ENCODE peak calls at places on chromosomes 7 and 10, in ten cellular contexts. X, C, K, H, Q, O, P, S, T and R are unnamed samples.

GRCh38 chr7:918441-919113 is 35.9 kb downstream of the ADAP1 start:
- DNase-seq in X (no peak), C (no peak), K (peak), H (no peak), Q (no peak), O (no peak), P (no peak), S (no peak), T (no peak), R (no peak)

GRCh38 chr10:76558996-76559888 is 1078.4 kb downstream of the KCNMA1 start:
- DNase-seq in X (no peak), C (no peak), K (no peak), H (peak), Q (no peak), O (no peak), P (no peak), S (no peak), T (no peak), R (peak)

GRCh38 chr10:11225935-11226334 is 208.3 kb downstream of the CELF2 start:
- DNase-seq in X (peak), C (peak), K (no peak), H (peak), Q (no peak), O (no peak), P (peak), S (no peak), T (no peak), R (no peak)

GRCh38 chr7:155741805-155742204 is 70.5 kb downstream of the SHH start:
- DNase-seq in X (no peak), C (no peak), K (no peak), H (no peak), Q (no peak), O (no peak), P (no peak), S (no peak), T (no peak), R (no peak)

GRCh38 chr7:130096243-130096827 is 26.0 kb downstream of the KLHDC10 start:
- DNase-seq in X (no peak), C (no peak), K (no peak), H (no peak), Q (peak), O (no peak), P (no peak), S (no peak), T (no peak), R (no peak)

GRCh38 chr7:68730871-68731403 is 867.3 kb upstream of the AUTS2 start:
- DNase-seq in X (no peak), C (no peak), K (no peak), H (no peak), Q (peak), O (no peak), P (no peak), S (no peak), T (no peak), R (no peak)

GRCh38 chr10:20091698-20092097 is 275.5 kb downstream of the PLXDC2 start:
- DNase-seq in X (no peak), C (no peak), K (no peak), H (no peak), Q (no peak), O (no peak), P (no peak), S (no peak), T (no peak), R (no peak)

GRCh38 chr7:107614425-107614824 is 34.4 kb downstream of the BCAP29 start:
- DNase-seq in X (no peak), C (no peak), K (no peak), H (peak), Q (peak), O (no peak), P (no peak), S (no peak), T (no peak), R (peak)

GRCh38 chr7:3112499-3113134 is 69.0 kb upstream of the CARD11 start:
- DNase-seq in X (no peak), C (no peak), K (no peak), H (no peak), Q (peak), O (peak), P (peak), S (peak), T (no peak), R (no peak)

GRCh38 chr10:97358349-97358748 is 23.8 kb upstream of the FRAT2 start:
- DNase-seq in X (no peak), C (no peak), K (no peak), H (no peak), Q (no peak), O (no peak), P (no peak), S (no peak), T (no peak), R (no peak)

GRCh38 chr7:1819258-1819841 is 149.3 kb downstream of the ELFN1 start:
- DNase-seq in X (no peak), C (no peak), K (no peak), H (no peak), Q (no peak), O (no peak), P (no peak), S (no peak), T (no peak), R (no peak)

GRCh38 chr10:4867520-4868356 is 41.7 kb downstream of the AKR1E2 start:
- DNase-seq in X (no peak), C (no peak), K (no peak), H (peak), Q (no peak), O (no peak), P (no peak), S (no peak), T (no peak), R (no peak)

GRCh38 chr7:517848-518629 is 1.6 kb downstream of the PDGFA start:
- DNase-seq in X (no peak), C (no peak), K (peak), H (peak), Q (no peak), O (no peak), P (no peak), S (no peak), T (peak), R (peak)

GRCh38 chr10:89369142-89370105 is 8.4 kb upstream of the IFIT1B start:
- DNase-seq in X (no peak), C (no peak), K (peak), H (peak), Q (peak), O (no peak), P (no peak), S (no peak), T (no peak), R (peak)

GRCh38 chr7:99331002-99331401 is 5.3 kb downstream of the ARPC1A start:
- DNase-seq in X (no peak), C (no peak), K (no peak), H (peak), Q (no peak), O (no peak), P (no peak), S (no peak), T (no peak), R (no peak)

GRCh38 chr10:43228783-43229207 is 38.1 kb downstream of the RASGEF1A start:
- DNase-seq in X (no peak), C (no peak), K (peak), H (no peak), Q (no peak), O (no peak), P (no peak), S (no peak), T (no peak), R (no peak)

GRCh38 chr10:70060389-70060788 is 7.7 kb downstream of the MACROH2A2 start:
- DNase-seq in X (no peak), C (no peak), K (no peak), H (no peak), Q (no peak), O (no peak), P (no peak), S (no peak), T (no peak), R (no peak)

GRCh38 chr10:103823706-103824272 is 31.6 kb downstream of the SH3PXD2A start:
- DNase-seq in X (no peak), C (no peak), K (no peak), H (no peak), Q (no peak), O (no peak), P (no peak), S (no peak), T (no peak), R (no peak)

GRCh38 chr10:32367793-32368453 is 21.0 kb upstream of the EPC1 start:
- DNase-seq in X (peak), C (peak), K (peak), H (peak), Q (peak), O (peak), P (peak), S (peak), T (no peak), R (peak)

GRCh38 chr10:85601526-85601925 is 765.1 kb downstream of the GRID1 start:
- DNase-seq in X (no peak), C (no peak), K (no peak), H (no peak), Q (no peak), O (no peak), P (no peak), S (no peak), T (no peak), R (no peak)

GRCh38 chr7:8443871-8444756 is 10.7 kb downstream of the NXPH1 start:
- DNase-seq in X (no peak), C (no peak), K (peak), H (peak), Q (no peak), O (no peak), P (no peak), S (no peak), T (no peak), R (no peak)

GRCh38 chr7:37964196-37964595 is 43.8 kb downstream of the EPDR1 start:
- DNase-seq in X (no peak), C (no peak), K (no peak), H (no peak), Q (no peak), O (no peak), P (no peak), S (no peak), T (no peak), R (no peak)

GRCh38 chr10:15237351-15237750 is 68.9 kb upstream of the NMT2 start:
- DNase-seq in X (no peak), C (no peak), K (peak), H (peak), Q (no peak), O (no peak), P (no peak), S (no peak), T (no peak), R (peak)

GRCh38 chr7:16740623-16740953 is 13.0 kb upstream of the TSPAN13 start:
- DNase-seq in X (no peak), C (no peak), K (no peak), H (no peak), Q (no peak), O (no peak), P (no peak), S (no peak), T (no peak), R (no peak)

GRCh38 chr7:28487487-28487886 is 75.2 kb downstream of the CREB5 start:
- DNase-seq in X (no peak), C (no peak), K (no peak), H (no peak), Q (no peak), O (no peak), P (no peak), S (no peak), T (no peak), R (no peak)

GRCh38 chr7:80018941-80019808 is 115.5 kb upstream of the GNAI1 start:
- DNase-seq in X (peak), C (no peak), K (peak), H (peak), Q (peak), O (peak), P (no peak), S (no peak), T (peak), R (peak)

GRCh38 chr7:82701941-82702340 is 258.4 kb upstream of the CACNA2D1 start:
- DNase-seq in X (no peak), C (no peak), K (no peak), H (peak), Q (no peak), O (no peak), P (no peak), S (no peak), T (no peak), R (peak)

GRCh38 chr7:88465586-88465985 is 158.9 kb upstream of the STEAP4 start:
- DNase-seq in X (no peak), C (no peak), K (no peak), H (peak), Q (no peak), O (no peak), P (no peak), S (no peak), T (no peak), R (no peak)

GRCh38 chr7:95899919-95900513 is 127.7 kb downstream of the DYNC1I1 start:
- DNase-seq in X (no peak), C (no peak), K (no peak), H (no peak), Q (no peak), O (no peak), P (no peak), S (no peak), T (no peak), R (no peak)

GRCh38 chr10:46092523-46093195 is 46.6 kb upstream of the MSMB start:
- DNase-seq in X (no peak), C (no peak), K (no peak), H (no peak), Q (no peak), O (no peak), P (peak), S (no peak), T (no peak), R (no peak)

GRCh38 chr7:22611758-22612079 is 111.7 kb upstream of the STEAP1B start:
- DNase-seq in X (no peak), C (no peak), K (no peak), H (no peak), Q (no peak), O (no peak), P (no peak), S (no peak), T (no peak), R (no peak)

GRCh38 chr10:110175406-110175805 is 32.0 kb upstream of the MXI1 start:
- DNase-seq in X (no peak), C (no peak), K (no peak), H (peak), Q (no peak), O (no peak), P (no peak), S (no peak), T (no peak), R (no peak)

GRCh38 chr7:28037220-28038010 is 143.2 kb downstream of the JAZF1 start:
- DNase-seq in X (no peak), C (no peak), K (no peak), H (peak), Q (no peak), O (no peak), P (no peak), S (no peak), T (peak), R (peak)